ENCODE peak calls at places on chromosomes 5 and 9, in four cellular contexts. T is uterus, J is heart right ventricle, Q is cardiac muscle cell. U is an unnamed sample.
A peak's percentile ranks its signal among the peaks of the same experiment; 100 is the strongest.

GRCh38 chr9:135077497-135078200 is 9.8 kb upstream of the OLFM1 start:
- DNase-seq in T (peak; percentile 14), J (no peak), Q (peak; percentile 84), U (peak; percentile 57)

GRCh38 chr5:75611324-75612210 is at the start of gene ANKDD1B:
- DNase-seq in T (peak; percentile 20), J (peak; percentile 14), Q (peak; percentile 28), U (no peak)

GRCh38 chr9:34993502-34994428 is 4.2 kb downstream of the DNAJB5 start:
- DNase-seq in T (peak; percentile 86), J (peak; percentile 90), Q (peak; percentile 69), U (peak; percentile 93)

GRCh38 chr5:107919361-107919760 is 248.6 kb upstream of the EFNA5 start:
- DNase-seq in T (no peak), J (no peak), Q (no peak), U (no peak)

GRCh38 chr9:93086445-93087224 is 9.4 kb upstream of the CARD19 start:
- DNase-seq in T (peak; percentile 5), J (no peak), Q (no peak), U (no peak)

GRCh38 chr5:16483361-16483760 is 17.8 kb upstream of the ZNF622 start:
- DNase-seq in T (no peak), J (no peak), Q (no peak), U (no peak)

GRCh38 chr5:10354048-10354872 is 765 bp downstream of the MARCHF6 start:
- DNase-seq in T (peak; percentile 38), J (no peak), Q (peak; percentile 75), U (peak; percentile 64)

GRCh38 chr9:110650261-110650660 is 18.3 kb upstream of the MUSK start:
- DNase-seq in T (no peak), J (no peak), Q (peak; percentile 56), U (no peak)

GRCh38 chr9:105690742-105691141 is 3.6 kb upstream of the TMEM38B start:
- DNase-seq in T (no peak), J (no peak), Q (no peak), U (no peak)

GRCh38 chr9:27566118-27566517 is 7.2 kb downstream of the C9orf72 start:
- DNase-seq in T (no peak), J (no peak), Q (no peak), U (no peak)

GRCh38 chr5:168603776-168604175 is 24.6 kb upstream of the PANK3 start:
- DNase-seq in T (no peak), J (no peak), Q (no peak), U (no peak)

GRCh38 chr9:93905473-93906133 is 49.6 kb downstream of the BARX1 start:
- DNase-seq in T (no peak), J (no peak), Q (no peak), U (no peak)

GRCh38 chr5:127006711-127007110 is 23.6 kb downstream of the MARCHF3 start:
- DNase-seq in T (no peak), J (no peak), Q (no peak), U (peak; percentile 44)

GRCh38 chr5:59390074-59390659 is 503.4 kb downstream of the PDE4D start:
- DNase-seq in T (no peak), J (peak; percentile 23), Q (peak; percentile 66), U (no peak)

GRCh38 chr5:54754420-54754819 is 231.0 kb downstream of the ESM1 start:
- DNase-seq in T (no peak), J (no peak), Q (no peak), U (no peak)

GRCh38 chr5:138439537-138440225 is 824 bp downstream of the REEP2 start:
- DNase-seq in T (no peak), J (no peak), Q (peak; percentile 20), U (peak; percentile 28)

GRCh38 chr5:143143973-143144372 is 259.5 kb downstream of the NR3C1 start:
- DNase-seq in T (no peak), J (no peak), Q (no peak), U (no peak)

GRCh38 chr5:143140492-143141231 is 262.8 kb downstream of the NR3C1 start:
- DNase-seq in T (no peak), J (no peak), Q (no peak), U (no peak)

GRCh38 chr5:143141652-143142051 is 261.8 kb downstream of the NR3C1 start:
- DNase-seq in T (no peak), J (no peak), Q (no peak), U (no peak)

GRCh38 chr5:143145388-143145787 is 258.1 kb downstream of the NR3C1 start:
- DNase-seq in T (no peak), J (no peak), Q (no peak), U (no peak)

DNA sequence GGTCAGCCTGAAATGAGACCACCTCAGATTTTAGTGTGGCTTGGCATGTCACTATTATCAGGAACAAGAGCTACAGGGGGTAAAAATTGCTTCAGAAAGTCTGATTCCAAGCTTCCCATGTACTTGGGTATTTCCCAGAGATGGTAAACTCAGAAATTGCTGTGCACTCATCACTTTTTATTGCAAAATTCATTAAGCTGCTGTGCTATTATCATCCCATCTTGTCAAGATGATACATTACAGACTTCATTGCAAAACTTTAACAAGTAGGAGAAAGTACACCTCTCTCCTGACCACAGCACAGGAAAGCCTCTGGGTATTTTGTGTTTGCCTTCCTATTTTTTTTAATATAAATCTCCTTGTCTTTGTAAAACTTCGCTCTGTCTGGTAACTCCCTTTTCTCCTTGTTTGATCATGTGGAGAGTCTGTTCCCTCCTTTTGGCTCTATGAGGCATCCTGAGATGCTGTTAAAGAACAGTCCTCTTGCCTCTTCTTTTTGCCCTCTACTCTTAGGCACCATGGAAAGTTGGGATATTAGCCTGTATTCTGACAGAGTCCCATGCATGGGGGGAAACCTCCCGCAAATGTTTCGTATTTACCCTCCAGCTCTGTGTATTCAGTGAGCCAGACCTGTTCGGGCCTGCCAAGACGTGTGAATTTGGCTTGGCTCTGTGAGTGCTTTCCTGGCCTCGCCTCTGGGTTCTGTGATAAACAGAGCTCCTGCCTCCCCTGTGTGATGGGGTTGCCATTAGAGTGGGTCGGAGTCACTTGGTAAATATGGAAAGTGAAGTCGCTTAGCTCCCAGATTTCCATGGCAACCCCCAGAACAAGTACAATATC is 260.7 kb downstream of the NR3C1 start:
- DNase-seq in T (peak; percentile 63), J (peak; percentile 79), Q (no peak), U (no peak)
- H3K4me3 ChIP-seq in T (no peak overlapping the region), J (no peak overlapping the region), Q (no peak overlapping the region), U (no peak overlapping the region)

DNA sequence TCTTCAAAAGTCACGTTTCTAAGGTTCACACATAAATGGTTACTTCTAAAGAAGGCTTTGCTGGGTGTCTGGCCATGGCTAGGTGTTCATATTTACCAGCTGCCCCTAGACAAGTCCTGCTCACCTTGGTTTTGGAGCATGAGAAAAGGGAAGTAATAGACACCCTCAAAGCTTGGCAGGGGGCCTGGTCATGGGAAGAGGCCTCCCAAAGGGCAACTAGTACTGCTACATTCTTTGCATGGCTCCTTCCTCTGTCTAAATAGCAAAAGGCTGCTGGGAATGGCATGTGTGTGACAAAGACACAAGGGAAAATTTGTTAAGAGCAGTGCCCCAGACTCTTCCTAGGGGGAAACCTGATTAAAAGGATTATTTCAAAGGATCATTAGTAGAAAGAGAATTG is 93.4 kb downstream of the NRG2 start:
- DNase-seq in T (no peak), J (peak; percentile 65), Q (no peak), U (no peak)
- H3K27me3 ChIP-seq in T (no peaks in the 10 kb centered on the region), J (no peaks in the 10 kb centered on the region), Q (no peaks in the 10 kb centered on the region), U (peaks cover 3% of the 10 kb centered on the region)

GRCh38 chr5:97543158-97543557 is 360.1 kb upstream of the RIOK2 start:
- DNase-seq in T (no peak), J (no peak), Q (no peak), U (no peak)
- H3K27ac ChIP-seq in T (no peak overlapping the region), J (peak overlapping the region; percentile 64), Q (no peak overlapping the region), U (no peak overlapping the region)

GRCh38 chr5:142358121-142358520 is 33.3 kb upstream of the SPRY4 start:
- DNase-seq in T (no peak), J (no peak), Q (no peak), U (no peak)

GRCh38 chr5:142357469-142358090 is 32.8 kb upstream of the SPRY4 start:
- DNase-seq in T (no peak), J (no peak), Q (no peak), U (no peak)

GRCh38 chr5:142356318-142356715 is 31.5 kb upstream of the SPRY4 start:
- DNase-seq in T (no peak), J (no peak), Q (no peak), U (no peak)

GRCh38 chr5:142356716-142357468 is 32.1 kb upstream of the SPRY4 start:
- DNase-seq in T (peak; percentile 86), J (peak; percentile 90), Q (peak; percentile 87), U (peak; percentile 90)

DNA sequence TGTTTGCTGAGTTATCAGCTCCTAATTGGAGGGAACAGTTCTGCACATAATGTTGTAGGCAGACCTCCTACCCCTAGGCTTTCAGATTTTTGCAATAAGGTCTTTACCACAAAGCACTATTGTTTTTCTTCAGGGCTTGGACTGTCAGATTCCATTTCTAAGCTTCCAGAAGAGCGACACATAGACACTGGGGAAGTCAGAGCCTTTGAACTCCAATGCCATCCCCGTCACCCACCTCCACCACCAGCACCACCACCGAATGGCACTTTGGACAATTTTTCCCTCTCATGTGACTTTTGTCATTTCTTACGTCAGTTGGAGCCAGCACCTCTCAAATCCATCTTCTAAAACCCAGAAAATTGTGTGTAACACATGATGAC is 28.3 kb upstream of the SPRY4 start:
- DNase-seq in T (no peak), J (no peak), Q (no peak), U (no peak)
- H3K4me3 ChIP-seq in T (no peak overlapping the region), J (no peak overlapping the region), Q (no peak overlapping the region), U (no peak overlapping the region)

GRCh38 chr9:98767196-98767595 is 29.2 kb downstream of the ANKS6 start:
- DNase-seq in T (no peak), J (no peak), Q (no peak), U (no peak)
- H3K27me3 ChIP-seq in T (no peaks in the 10 kb centered on the region), J (no peaks in the 10 kb centered on the region), Q (no peaks in the 10 kb centered on the region), U (no peaks in the 10 kb centered on the region)

GRCh38 chr9:131409458-131409992 is 15.6 kb downstream of the PRRC2B start:
- DNase-seq in T (no peak), J (no peak), Q (no peak), U (peak; percentile 47)

GRCh38 chr9:131406567-131407436 is 12.9 kb downstream of the PRRC2B start:
- DNase-seq in T (no peak), J (no peak), Q (no peak), U (no peak)

GRCh38 chr9:131411719-131412681 is 18.1 kb downstream of the PRRC2B start:
- DNase-seq in T (no peak), J (no peak), Q (no peak), U (peak; percentile 66)

GRCh38 chr9:131407717-131408195 is 13.9 kb downstream of the PRRC2B start:
- DNase-seq in T (peak; percentile 50), J (peak; percentile 66), Q (peak; percentile 54), U (no peak)

DNA sequence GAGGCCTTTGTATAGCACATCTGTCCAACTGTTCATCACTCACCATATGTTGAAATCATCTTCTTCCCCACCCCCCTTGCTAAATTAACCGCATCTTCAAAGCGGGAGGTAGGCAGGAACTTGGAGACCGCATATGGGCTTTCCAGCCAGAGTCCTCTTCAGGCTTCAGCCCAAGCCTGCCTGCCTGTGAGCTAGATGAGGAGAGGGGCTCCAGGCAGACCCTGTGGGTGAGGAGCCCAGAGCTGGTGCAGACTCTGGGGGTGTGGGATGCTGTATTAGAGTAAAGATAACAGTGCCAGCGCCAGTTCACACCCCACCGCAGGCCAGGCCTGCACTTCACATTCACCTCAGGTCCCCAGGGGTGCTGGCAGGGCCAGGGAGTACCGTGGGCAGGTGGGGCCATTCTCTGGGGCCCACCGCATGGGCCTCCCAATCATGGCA is 16.2 kb downstream of the PRRC2B start:
- DNase-seq in T (no peak), J (no peak), Q (no peak), U (no peak)
- H3K27ac ChIP-seq in T (no peak overlapping the region), J (peak overlapping the region; percentile 89), Q (peak overlapping the region; percentile 72), U (no peak overlapping the region)

U was measured in SJCRH30.